ENCODE peak calls at places on chromosomes 16 and 17, in four cellular contexts. F, V, M and G are unnamed samples.

GRCh38 chr16:22388101-22388644 is 13.8 kb upstream of the CDR2 start:
- DNase-seq in F (no peak), V (no peak), M (no peak), G (no peak)

GRCh38 chr17:77959216-77959925 is 868 bp downstream of the TNRC6C start:
- DNase-seq in F (no peak), V (no peak), M (peak; percentile 20), G (no peak)

GRCh38 chr17:17812211-17813054 is 24.4 kb downstream of the SREBF1 start:
- DNase-seq in F (no peak), V (peak; percentile 52), M (peak; percentile 72), G (no peak)

GRCh38 chr17:61624951-61625350 is 33.9 kb upstream of the NACA2 start:
- DNase-seq in F (no peak), V (no peak), M (no peak), G (no peak)

GRCh38 chr17:27339836-27340550 is 46.1 kb downstream of the WSB1 start:
- DNase-seq in F (no peak), V (peak; percentile 46), M (peak; percentile 87), G (no peak)

GRCh38 chr17:56009795-56010715 is 143.2 kb upstream of the ANKFN1 start:
- DNase-seq in F (no peak), V (no peak), M (no peak), G (no peak)

GRCh38 chr16:57575468-57576277 is 33.2 kb downstream of the ADGRG5 start:
- DNase-seq in F (no peak), V (no peak), M (no peak), G (no peak)

GRCh38 chr16:1639282-1639681 is 27.1 kb downstream of the CRAMP1 start:
- DNase-seq in F (no peak), V (peak; percentile 9), M (no peak), G (no peak)

GRCh38 chr17:68310141-68310540 is 18.8 kb downstream of the ARSG start:
- DNase-seq in F (no peak), V (no peak), M (peak; percentile 20), G (no peak)

GRCh38 chr16:20853981-20854620 is 46.1 kb downstream of the DCUN1D3 start:
- DNase-seq in F (no peak), V (no peak), M (no peak), G (no peak)

GRCh38 chr17:42378597-42379594 is 9.3 kb downstream of the STAT3 start:
- DNase-seq in F (no peak), V (no peak), M (no peak), G (peak; percentile 41)

GRCh38 chr16:64478258-64478906 is 643.5 kb downstream of the CDH11 start:
- DNase-seq in F (no peak), V (peak; percentile 64), M (no peak), G (no peak)

GRCh38 chr17:29590979-29591736 is 1.7 kb upstream of the GIT1 start:
- DNase-seq in F (no peak), V (peak; percentile 58), M (peak; percentile 64), G (no peak)

DNA sequence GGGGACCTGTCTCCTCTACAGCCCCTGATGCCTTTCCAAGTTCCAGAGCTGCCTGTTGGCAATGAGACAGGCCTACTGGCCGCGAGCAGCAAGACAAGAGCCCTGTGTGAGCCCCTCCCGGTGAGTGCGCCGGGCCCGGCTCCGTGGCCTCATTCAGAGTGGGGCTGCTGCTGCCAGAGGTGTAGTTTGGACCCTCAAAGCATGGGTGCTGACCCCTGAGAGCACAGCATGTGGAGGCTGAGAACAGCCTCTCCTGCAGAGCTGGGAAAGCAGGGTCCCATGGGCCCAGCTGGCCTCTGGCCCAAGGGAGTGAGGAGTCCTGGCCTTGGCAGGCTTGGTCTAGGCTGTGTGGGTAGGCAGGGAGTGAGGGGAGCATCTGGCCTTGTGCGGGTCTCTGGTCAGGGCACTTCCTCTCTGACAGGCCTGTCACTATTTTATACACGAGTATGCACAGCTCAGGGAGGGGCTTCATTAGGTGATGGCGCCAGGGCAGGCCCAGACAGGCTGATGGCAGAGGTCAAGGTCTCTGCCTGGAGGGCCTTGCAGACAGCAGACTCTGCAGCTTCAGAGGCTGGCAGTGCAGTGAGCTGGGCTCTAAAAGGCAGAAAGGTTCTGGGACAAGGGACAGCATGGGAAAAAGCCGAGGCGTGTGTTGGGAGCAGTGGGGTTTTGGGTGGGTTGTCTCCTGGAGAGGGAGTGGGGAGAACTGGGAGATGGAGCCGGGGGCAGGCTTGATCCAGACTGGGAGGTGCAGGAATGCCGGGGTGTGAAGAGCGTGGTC is 43.4 kb downstream of the ADCY7 start:
- DNase-seq in F (no peak), V (peak; percentile 82), M (no peak), G (no peak)
- H3K4me1 ChIP-seq in F (no peaks in the 10 kb centered on the region), V (peaks cover 50% of the 10 kb centered on the region), M (no peaks in the 10 kb centered on the region), G (no peaks in the 10 kb centered on the region)

GRCh38 chr16:46586011-46586577 is 35.1 kb downstream of the SHCBP1 start:
- DNase-seq in F (no peak), V (no peak), M (no peak), G (no peak)
- TF ChIP-seq CBX5 in F (no peak), V (no peak), M (peak; percentile 44), G (peak; percentile 96)

DNA sequence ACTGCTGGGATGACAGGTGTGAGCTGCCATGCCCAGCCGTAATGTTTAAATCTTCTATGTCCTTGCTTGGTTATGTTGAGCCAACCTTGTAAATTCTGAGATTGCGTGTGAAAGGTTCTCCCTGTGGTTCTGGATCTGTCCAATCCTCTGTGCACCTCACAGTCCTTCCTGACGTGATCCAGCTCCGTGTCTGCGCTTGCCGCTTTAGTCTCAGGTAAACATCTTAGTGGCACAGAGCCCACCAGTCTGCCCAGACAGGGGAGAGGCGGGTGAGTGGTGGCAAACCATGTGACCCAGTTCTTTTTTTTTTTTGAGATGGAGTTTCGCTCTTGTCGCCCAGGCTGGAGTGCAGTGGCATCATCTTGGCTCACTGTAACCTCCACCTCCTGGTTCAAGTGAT is 13.9 kb downstream of the SLC25A10 start:
- DNase-seq in F (no peak), V (no peak), M (no peak), G (no peak)
- H3K4me1 ChIP-seq in F (no peaks in the 10 kb centered on the region), V (peaks cover 42% of the 10 kb centered on the region), M (peaks cover 19% of the 10 kb centered on the region), G (no peaks in the 10 kb centered on the region)

DNA sequence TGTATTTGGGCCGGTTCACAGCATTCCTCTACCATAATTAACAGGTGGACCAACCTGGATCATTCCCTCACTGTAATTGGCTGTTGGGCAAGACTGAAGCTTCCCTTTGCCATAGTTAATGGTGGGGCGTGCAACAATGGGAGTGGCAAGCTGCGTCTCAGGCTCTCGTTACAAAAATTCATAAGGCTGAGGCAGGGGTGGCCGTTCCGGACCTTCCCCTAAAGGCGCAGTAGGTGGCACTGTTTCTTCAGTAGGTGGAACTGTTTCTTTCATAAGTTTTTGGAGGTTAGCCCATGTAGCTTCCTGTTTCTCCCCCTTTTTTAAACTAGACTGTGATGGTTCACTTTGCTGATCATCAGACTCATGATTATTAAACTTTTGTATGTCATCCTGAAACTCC is 17.0 kb upstream of the TMC5 start:
- DNase-seq in F (peak; percentile 15), V (no peak), M (no peak), G (no peak)
- TF ChIP-seq CBX5 in F (no peak), V (no peak), M (no peak), G (no peak)

DNA sequence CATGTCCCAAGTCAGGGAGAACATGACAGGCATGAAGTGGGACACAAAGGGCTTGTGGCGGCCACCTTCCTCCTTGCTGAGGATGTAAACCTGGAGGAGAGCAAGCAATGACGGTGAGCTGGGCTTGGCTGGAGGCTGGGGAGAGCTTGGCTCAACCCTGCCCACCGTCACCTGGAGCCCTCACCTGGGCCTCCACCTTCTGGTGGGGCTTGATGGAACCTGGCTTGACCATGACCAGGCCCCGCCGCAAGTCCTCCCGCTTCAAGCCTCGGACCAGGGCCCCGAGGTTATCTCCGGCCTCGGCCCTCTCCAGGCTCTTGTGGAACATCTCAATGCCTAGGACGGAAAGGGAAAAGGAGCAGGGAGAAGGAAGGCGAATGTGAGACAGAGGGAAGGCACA is 2.4 kb downstream of the TUFM start:
- DNase-seq in F (no peak), V (no peak), M (no peak), G (no peak)
- H3K4me1 ChIP-seq in F (no peaks in the 10 kb centered on the region), V (peaks cover 18% of the 10 kb centered on the region), M (peaks cover 4% of the 10 kb centered on the region), G (peaks cover 9% of the 10 kb centered on the region)

GRCh38 chr17:59877965-59878364 is 14.8 kb downstream of the TUBD1 start:
- DNase-seq in F (no peak), V (no peak), M (no peak), G (no peak)
- TF ChIP-seq CBX5 in F (no peak), V (no peak), M (no peak), G (no peak)

DNA sequence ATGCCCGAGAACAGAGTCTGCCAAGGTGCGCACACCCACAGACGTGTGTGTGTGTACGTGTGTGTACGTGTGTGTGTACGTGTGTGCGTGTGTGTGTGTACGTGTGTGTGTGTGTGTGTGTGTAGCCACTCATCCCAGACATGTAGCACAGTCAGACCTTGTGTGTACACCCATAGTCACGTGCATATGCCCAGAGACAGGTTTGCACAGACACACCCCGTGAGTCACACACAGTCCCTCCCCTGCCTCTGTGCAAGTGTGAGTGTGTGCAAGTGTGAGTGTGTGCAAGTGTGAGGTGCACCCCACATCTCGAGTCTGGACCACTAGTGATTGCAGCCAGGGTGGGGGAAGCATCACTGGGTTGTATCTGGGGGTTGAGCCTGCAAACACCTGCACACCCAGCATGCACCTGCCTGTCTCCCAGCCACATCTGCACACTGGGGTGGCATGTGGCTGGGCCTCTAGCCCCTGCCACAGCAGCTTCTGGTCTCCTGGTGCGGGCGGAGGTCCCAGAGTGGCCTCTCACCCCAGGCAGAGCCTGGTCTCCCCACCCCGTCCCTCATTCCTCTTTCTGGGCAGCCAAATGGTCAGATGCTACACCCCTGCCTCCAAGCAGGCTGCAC is 23.6 kb downstream of the BAHCC1 start:
- DNase-seq in F (no peak), V (no peak), M (no peak), G (no peak)
- H3K4me1 ChIP-seq in F (no peaks in the 10 kb centered on the region), V (peaks cover 22% of the 10 kb centered on the region), M (peaks cover 2% of the 10 kb centered on the region), G (no peaks in the 10 kb centered on the region)

DNA sequence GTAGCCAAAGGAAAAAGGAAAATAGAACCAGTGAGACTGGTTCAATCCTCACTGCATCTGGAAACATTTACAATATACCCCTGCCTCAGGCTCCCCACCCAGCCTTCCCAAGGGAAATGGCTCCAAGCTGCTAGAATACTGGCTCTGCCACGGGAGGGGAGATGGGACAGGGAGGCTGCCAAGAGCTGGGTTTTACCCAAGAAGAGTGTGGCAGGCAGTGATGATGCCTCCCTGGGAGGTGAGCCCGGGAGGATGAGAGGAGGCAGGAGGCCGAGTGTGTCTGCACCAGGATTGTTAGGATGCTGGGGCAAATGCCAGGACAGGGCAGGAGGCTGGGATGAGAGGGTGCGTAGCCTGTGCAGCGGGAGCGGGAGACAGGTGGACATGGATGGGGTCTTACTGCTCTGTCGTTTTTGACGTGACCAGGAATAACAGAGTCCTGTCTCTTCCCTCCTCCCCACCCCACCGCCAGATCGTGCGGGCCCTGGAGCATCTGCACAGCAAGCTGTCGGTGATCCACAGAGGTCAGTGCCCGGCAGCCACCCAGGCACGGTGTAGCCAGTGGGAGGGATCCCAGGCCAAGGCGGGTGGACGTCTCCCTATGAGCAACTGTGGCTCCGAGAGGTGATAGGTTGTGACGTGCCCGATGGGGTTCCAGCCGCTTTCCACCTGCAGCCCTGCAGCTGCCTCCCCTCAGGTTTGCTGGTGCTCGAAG is 18.4 kb downstream of the MAP2K3 start:
- DNase-seq in F (no peak), V (no peak), M (peak; percentile 9), G (no peak)
- TF ChIP-seq CBX5 in F (no peak), V (no peak), M (no peak), G (no peak)